ENCODE peak calls at places on chromosomes 7 and 10, in ten cellular contexts. I is retinal pigment epithelial cell; M is lower lobe of right lung; F is left ventricle myocardium inferior; X is CD4-positive, alpha-beta T cell; C is spleen; B is astrocyte of the cerebellum; P is psoas muscle; R is tibial nerve; G is PC-9. Q is an unnamed sample.

GRCh38 chr10:75335191-75335590 is 66.4 kb downstream of the ZNF503 start:
- DNase-seq in M (no peak), X (no peak), P (no peak), R (no peak), F (no peak), C (no peak), G (no peak), I (no peak), B (peak), Q (no peak)

GRCh38 chr7:95798401-95798930 is 26.1 kb downstream of the DYNC1I1 start:
- DNase-seq in I (no peak), C (no peak), X (no peak), P (no peak), M (no peak), F (no peak), B (no peak), G (no peak), R (no peak), Q (no peak)

GRCh38 chr7:7554021-7554432 is 12.7 kb upstream of the MIOS start:
- DNase-seq in C (no peak), G (no peak), P (no peak), R (no peak), B (peak), F (no peak), X (no peak), M (no peak), I (peak), Q (no peak)

GRCh38 chr10:114311496-114312195 is 72.6 kb downstream of the VWA2 start:
- DNase-seq in B (no peak), X (no peak), M (no peak), P (no peak), C (peak), F (no peak), R (no peak), G (no peak), I (no peak), Q (no peak)

GRCh38 chr10:31071232-31071999 is 39.8 kb upstream of the ZNF438 start:
- DNase-seq in R (peak), G (no peak), M (no peak), B (peak), F (no peak), C (no peak), P (no peak), I (no peak), X (no peak), Q (no peak)

GRCh38 chr7:33732462-33732861 is 172.9 kb upstream of the BMPER start:
- DNase-seq in F (no peak), B (no peak), G (no peak), C (no peak), P (no peak), M (no peak), X (no peak), R (no peak), I (no peak), Q (no peak)

GRCh38 chr7:157684157-157684595 is 347.4 kb downstream of the DNAJB6 start:
- DNase-seq in C (no peak), I (no peak), M (no peak), P (no peak), R (no peak), G (no peak), F (no peak), X (no peak), B (no peak), Q (no peak)

GRCh38 chr10:72351479-72351878 is 3.2 kb downstream of the DNAJB12 start:
- DNase-seq in F (no peak), X (no peak), P (no peak), C (no peak), I (no peak), R (no peak), M (no peak), B (no peak), G (no peak), Q (no peak)

GRCh38 chr10:43771675-43772074 is 123.0 kb upstream of the ZNF32 start:
- DNase-seq in G (no peak), X (no peak), M (no peak), B (no peak), I (no peak), R (no peak), C (no peak), P (no peak), F (no peak), Q (no peak)

GRCh38 chr7:140541513-140542192 is 62.3 kb upstream of the MKRN1 start:
- DNase-seq in M (no peak), B (peak), P (peak), C (peak), I (peak), F (peak), G (peak), X (no peak), R (peak), Q (peak)

GRCh38 chr7:139252451-139252850 is 21.4 kb downstream of the UBN2 start:
- DNase-seq in B (no peak), X (no peak), I (no peak), C (no peak), R (no peak), G (no peak), F (no peak), M (no peak), P (no peak), Q (no peak)

GRCh38 chr7:155509025-155509724 is 37.2 kb downstream of the CNPY1 start:
- DNase-seq in X (no peak), C (no peak), G (no peak), B (no peak), M (no peak), R (no peak), P (no peak), F (no peak), I (no peak), Q (no peak)

GRCh38 chr10:6494934-6495592 is 85.0 kb downstream of the PRKCQ start:
- DNase-seq in R (no peak), X (peak), C (no peak), P (no peak), G (no peak), F (no peak), I (no peak), B (no peak), M (no peak), Q (no peak)

GRCh38 chr10:74937446-74937935 is 111.1 kb downstream of the KAT6B start:
- DNase-seq in X (no peak), G (no peak), M (no peak), C (no peak), I (no peak), P (no peak), R (no peak), F (no peak), B (no peak), Q (no peak)

GRCh38 chr7:112252141-112252540 is 45.6 kb downstream of the ZNF277 start:
- DNase-seq in R (no peak), F (no peak), B (no peak), G (no peak), C (no peak), X (no peak), I (no peak), M (no peak), P (no peak), Q (no peak)

GRCh38 chr10:72204296-72204695 is 11.5 kb upstream of the ANAPC16 start:
- DNase-seq in R (no peak), B (no peak), I (no peak), C (no peak), M (no peak), P (no peak), X (no peak), F (no peak), G (no peak), Q (no peak)

DNA sequence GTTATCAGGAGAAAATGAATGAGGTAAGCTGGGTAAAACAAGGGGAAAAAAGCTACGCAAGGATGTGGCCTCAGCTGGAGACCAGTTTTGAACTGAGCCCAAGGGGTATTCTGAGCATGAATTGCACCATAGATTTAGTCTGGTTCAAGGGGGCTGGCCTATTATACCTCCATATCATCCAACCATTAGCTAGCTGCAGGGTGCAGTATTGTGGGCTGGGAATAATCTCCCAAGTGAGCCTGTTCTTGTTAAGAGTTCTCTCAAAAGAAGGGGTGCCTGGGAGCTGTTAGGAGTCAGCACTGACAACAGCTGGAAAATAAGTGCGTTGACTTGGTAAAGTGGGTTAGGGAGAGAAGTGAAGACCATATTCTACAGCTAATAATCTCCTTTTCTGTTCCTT is 8.0 kb downstream of the TAS2R16 start:
- DNase-seq in C (no peak), F (no peak), P (no peak), M (no peak), X (no peak), R (no peak), G (no peak), I (no peak), B (no peak), Q (no peak)
- TF ChIP-seq CTCF in C (no peak), F (no peak), P (no peak), M (no peak), X (no peak), R (no peak), G (no peak), I (no peak), B (no peak), Q (no peak)

GRCh38 chr10:98852686-98853085 is 383.0 kb downstream of the HPSE2 start:
- DNase-seq in X (no peak), C (no peak), G (no peak), B (no peak), R (no peak), I (no peak), P (no peak), F (no peak), M (no peak), Q (no peak)

GRCh38 chr10:98855403-98856189 is 380.1 kb downstream of the HPSE2 start:
- DNase-seq in F (no peak), X (no peak), M (no peak), I (no peak), B (no peak), G (no peak), C (no peak), P (no peak), R (no peak), Q (no peak)

GRCh38 chr10:98861962-98862361 is 373.7 kb downstream of the HPSE2 start:
- DNase-seq in X (no peak), M (no peak), I (no peak), B (no peak), F (no peak), P (no peak), R (no peak), G (no peak), C (no peak), Q (no peak)

GRCh38 chr10:98858525-98858924 is 377.1 kb downstream of the HPSE2 start:
- DNase-seq in M (no peak), F (no peak), R (no peak), I (no peak), P (no peak), X (no peak), C (no peak), G (no peak), B (no peak), Q (no peak)
- TF ChIP-seq CTCF in M (no peak), F (no peak), R (no peak), I (peak), P (no peak), X (no peak), C (no peak), G (no peak), B (peak), Q (no peak)

GRCh38 chr7:134316539-134317344 is at the start of gene SLC35B4:
- DNase-seq in G (peak), R (peak), I (peak), X (peak), F (peak), M (peak), C (peak), B (peak), P (peak), Q (peak)
- TF ChIP-seq CTCF in G (no peak), R (peak), I (peak), X (peak), F (peak), M (peak), C (peak), B (peak), P (peak), Q (peak)

DNA sequence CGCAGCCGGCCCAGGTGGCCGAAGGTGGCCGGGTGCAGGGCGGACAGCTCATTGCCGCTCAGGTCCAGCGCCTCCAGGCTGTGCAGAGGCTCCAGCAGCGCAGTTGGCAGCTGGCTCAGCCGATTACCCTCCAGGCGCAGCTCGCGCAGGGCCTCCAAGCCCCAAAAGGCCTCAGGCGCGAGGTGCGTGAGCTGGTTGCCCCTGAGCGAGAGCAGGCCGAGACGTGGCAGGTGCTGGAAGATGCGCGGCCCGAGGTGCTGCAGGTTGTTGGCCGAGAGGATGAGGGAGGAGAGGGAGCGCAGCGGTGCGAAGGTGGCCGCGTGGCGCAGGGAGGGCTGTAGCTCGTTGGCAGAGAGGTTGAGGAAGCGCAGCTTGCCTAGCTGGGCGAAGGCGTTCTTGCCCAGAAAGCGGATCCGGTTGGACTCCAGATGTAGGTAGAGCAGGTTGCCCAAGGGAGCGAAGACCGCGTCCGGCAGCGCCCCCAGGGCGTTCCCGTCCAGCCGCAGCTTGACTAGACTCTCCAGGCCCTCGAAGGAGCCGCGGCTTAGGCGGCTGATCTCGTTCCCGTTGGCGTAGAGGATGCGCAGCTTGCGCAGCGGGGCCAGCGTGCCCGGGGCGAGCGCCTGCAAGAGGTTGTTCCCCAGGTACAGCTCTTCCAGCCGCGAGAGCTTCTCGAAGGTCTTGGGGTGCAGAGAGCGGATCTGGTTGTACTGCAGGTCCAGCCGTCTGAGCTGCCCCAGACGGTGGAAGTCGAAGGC is 887 bp downstream of the TRIL start:
- DNase-seq in R (no peak), F (peak), B (no peak), C (peak), M (peak), G (no peak), X (no peak), I (no peak), P (peak), Q (peak)
- TF ChIP-seq CTCF in R (no peak), F (no peak), B (no peak), C (no peak), M (no peak), G (no peak), X (no peak), I (no peak), P (no peak), Q (no peak)

DNA sequence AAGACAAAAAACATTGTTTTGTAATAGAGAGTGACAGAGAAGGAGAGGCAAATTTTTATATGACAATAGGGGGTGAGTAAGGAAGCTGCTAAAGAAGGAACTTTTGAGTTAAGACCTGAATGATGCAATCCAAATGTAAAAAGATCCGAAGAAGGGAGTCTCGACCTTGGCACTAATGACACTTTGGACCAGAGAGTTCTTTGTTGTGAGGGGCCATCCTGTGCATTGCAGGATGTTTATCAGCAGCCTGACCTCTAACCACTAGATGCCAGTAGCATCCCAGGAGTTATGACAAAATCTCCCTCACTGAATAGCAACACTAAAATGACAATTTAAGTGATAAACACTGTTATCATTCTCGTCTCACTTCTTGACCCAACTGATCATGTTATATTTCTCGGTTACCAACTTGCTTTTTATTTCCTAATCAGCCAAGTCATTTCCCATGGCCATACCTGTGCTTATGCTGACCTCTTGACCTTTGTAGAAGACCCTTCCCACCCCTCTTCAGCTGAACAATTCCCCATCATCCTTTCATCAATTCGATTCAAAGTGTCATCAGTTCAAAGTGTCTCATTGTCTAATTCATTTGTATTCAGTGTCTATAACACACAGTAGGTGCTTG is 30.0 kb downstream of the DGKI start:
- DNase-seq in F (no peak), X (no peak), B (no peak), M (no peak), R (no peak), P (no peak), C (no peak), I (no peak), G (no peak), Q (no peak)
- TF ChIP-seq CTCF in F (peak), X (no peak), B (peak), M (no peak), R (no peak), P (no peak), C (no peak), I (peak), G (no peak), Q (no peak)

GRCh38 chr10:100972115-100972903 is 3.0 kb downstream of the SEMA4G start:
- DNase-seq in R (no peak), B (no peak), F (no peak), G (no peak), C (peak), X (no peak), M (no peak), I (no peak), P (peak), Q (no peak)
- TF ChIP-seq CTCF in R (no peak), B (no peak), F (no peak), G (no peak), C (no peak), X (no peak), M (no peak), I (no peak), P (no peak), Q (no peak)

GRCh38 chr10:120598377-120598776 is 141.3 kb downstream of the PLPP4 start:
- DNase-seq in B (no peak), I (no peak), F (no peak), C (no peak), P (no peak), G (no peak), M (no peak), X (no peak), R (no peak), Q (no peak)
- TF ChIP-seq CTCF in B (no peak), I (no peak), F (no peak), C (no peak), P (no peak), G (no peak), M (peak), X (no peak), R (no peak), Q (no peak)

Q was measured in uterus.